ENCODE peak calls at places on chromosomes 2 and 18, in ten cellular contexts. D is HepG2; O is psoas muscle; B is left lung; F is right lobe of liver; Z is heart right ventricle; G is activated T-cell treated with anti-CD3 and anti-CD28 coated beads, Interleukin-2, amount 50 U/mL, for 72 hours; W is mucosa of descending colon; R is activated CD8-positive, alpha-beta T cell treated with anti-CD3 and anti-CD28 coated beads for 36 hours; U is naive thymus-derived CD8-positive, alpha-beta T cell. H is an unnamed sample.

GRCh38 chr2:204289066-204289465 is 256.2 kb upstream of the PARD3B start:
- ATAC-seq in D (no peak), O (no peak), B (no peak), F (peak), Z (no peak), G (no peak), W (no peak), R (no peak), U (no peak), H (no peak)

GRCh38 chr2:105598404-105598803 is 146.3 kb upstream of the NCK2 start:
- ATAC-seq in D (no peak), O (no peak), B (no peak), F (no peak), Z (no peak), G (no peak), W (no peak), R (no peak), U (no peak), H (no peak)

GRCh38 chr18:44514766-44515165 is 165.9 kb upstream of the SETBP1 start:
- ATAC-seq in D (no peak), O (no peak), B (no peak), F (no peak), Z (no peak), G (no peak), W (no peak), R (no peak), U (no peak), H (peak)

GRCh38 chr2:10272464-10272863 is 30.2 kb upstream of the HPCAL1 start:
- ATAC-seq in D (no peak), O (no peak), B (no peak), F (no peak), Z (no peak), G (no peak), W (no peak), R (no peak), U (no peak), H (no peak)

GRCh38 chr2:7377861-7378569 is 460.8 kb downstream of the RNF144A start:
- ATAC-seq in D (peak), O (no peak), B (peak), F (peak), Z (no peak), G (no peak), W (no peak), R (no peak), U (no peak), H (no peak)

GRCh38 chr2:102358496-102358895 is 2.9 kb downstream of the IL18R1 start:
- ATAC-seq in D (no peak), O (no peak), B (no peak), F (no peak), Z (no peak), G (no peak), W (no peak), R (no peak), U (no peak), H (no peak)

GRCh38 chr2:85680707-85681353 is 12.8 kb upstream of the SFTPB start:
- ATAC-seq in D (no peak), O (no peak), B (no peak), F (no peak), Z (no peak), G (peak), W (no peak), R (peak), U (no peak), H (no peak)

GRCh38 chr2:177783835-177784448 is 288.6 kb downstream of the PDE11A start:
- ATAC-seq in D (no peak), O (peak), B (peak), F (peak), Z (no peak), G (peak), W (peak), R (peak), U (peak), H (no peak)

GRCh38 chr2:105808418-105809098 is 63.8 kb downstream of the NCK2 start:
- ATAC-seq in D (no peak), O (no peak), B (no peak), F (no peak), Z (no peak), G (no peak), W (no peak), R (no peak), U (no peak), H (no peak)

GRCh38 chr2:38093503-38093902 is 17.6 kb upstream of the CYP1B1 start:
- ATAC-seq in D (no peak), O (no peak), B (no peak), F (no peak), Z (no peak), G (peak), W (no peak), R (peak), U (no peak), H (no peak)

GRCh38 chr18:73636355-73636754 is 511.3 kb downstream of the FBXO15 start:
- ATAC-seq in D (no peak), O (no peak), B (no peak), F (no peak), Z (peak), G (no peak), W (no peak), R (no peak), U (no peak), H (no peak)

GRCh38 chr2:98805412-98806265 is 74.7 kb upstream of the MGAT4A start:
- ATAC-seq in D (peak), O (no peak), B (peak), F (peak), Z (peak), G (no peak), W (peak), R (no peak), U (no peak), H (no peak)

GRCh38 chr18:48728204-48728833 is 189.5 kb downstream of the CTIF start:
- ATAC-seq in D (no peak), O (peak), B (peak), F (no peak), Z (no peak), G (peak), W (no peak), R (no peak), U (no peak), H (no peak)

GRCh38 chr18:371616-371998 is 103.8 kb upstream of the THOC1 start:
- ATAC-seq in D (no peak), O (no peak), B (no peak), F (no peak), Z (no peak), G (no peak), W (no peak), R (no peak), U (no peak), H (no peak)

GRCh38 chr18:48862678-48863270 is 88.0 kb downstream of the SMAD7 start:
- ATAC-seq in D (no peak), O (no peak), B (no peak), F (no peak), Z (no peak), G (no peak), W (no peak), R (no peak), U (no peak), H (peak)

GRCh38 chr2:17821535-17822451 is 5.5 kb downstream of the MSGN1 start:
- ATAC-seq in D (peak), O (peak), B (no peak), F (no peak), Z (peak), G (no peak), W (peak), R (no peak), U (no peak), H (peak)

GRCh38 chr2:114922076-114922475 is 479.6 kb downstream of the DPP10 start:
- ATAC-seq in D (no peak), O (no peak), B (no peak), F (no peak), Z (no peak), G (no peak), W (no peak), R (no peak), U (no peak), H (no peak)

GRCh38 chr2:129058981-129059380 is 740.3 kb upstream of the HS6ST1 start:
- ATAC-seq in D (no peak), O (no peak), B (no peak), F (peak), Z (no peak), G (no peak), W (peak), R (no peak), U (no peak), H (no peak)

GRCh38 chr2:111634050-111634784 is 249.8 kb downstream of the ANAPC1 start:
- ATAC-seq in D (no peak), O (no peak), B (no peak), F (no peak), Z (no peak), G (peak), W (no peak), R (peak), U (peak), H (peak)

GRCh38 chr2:16495812-16496211 is 169.8 kb downstream of the CYRIA start:
- ATAC-seq in D (no peak), O (no peak), B (no peak), F (peak), Z (no peak), G (no peak), W (no peak), R (no peak), U (no peak), H (no peak)

GRCh38 chr2:61854435-61855177 is 746 bp upstream of the FAM161A start:
- ATAC-seq in D (peak), O (peak), B (peak), F (peak), Z (peak), G (peak), W (peak), R (peak), U (peak), H (peak)

GRCh38 chr2:219252084-219252483 is 959 bp upstream of the TUBA4B start:
- ATAC-seq in D (no peak), O (peak), B (no peak), F (no peak), Z (no peak), G (no peak), W (no peak), R (no peak), U (no peak), H (no peak)

GRCh38 chr2:40129725-40130124 is 322.2 kb downstream of the SLC8A1 start:
- ATAC-seq in D (no peak), O (no peak), B (no peak), F (no peak), Z (peak), G (no peak), W (no peak), R (no peak), U (no peak), H (no peak)

GRCh38 chr2:104043864-104044263 is 810.1 kb upstream of the POU3F3 start:
- ATAC-seq in D (peak), O (peak), B (peak), F (no peak), Z (no peak), G (no peak), W (no peak), R (no peak), U (no peak), H (no peak)

GRCh38 chr2:40458271-40458794 is 6.4 kb upstream of the SLC8A1 start:
- ATAC-seq in D (no peak), O (peak), B (no peak), F (no peak), Z (no peak), G (no peak), W (no peak), R (no peak), U (no peak), H (no peak)

GRCh38 chr18:79856119-79857080 is 58.7 kb downstream of the KCNG2 start:
- ATAC-seq in D (peak), O (no peak), B (peak), F (no peak), Z (no peak), G (peak), W (no peak), R (peak), U (peak), H (peak)

GRCh38 chr2:220499281-220499680 is 871.9 kb downstream of the SLC4A3 start:
- ATAC-seq in D (no peak), O (no peak), B (peak), F (no peak), Z (peak), G (peak), W (no peak), R (no peak), U (no peak), H (no peak)

GRCh38 chr2:128372621-128373341 is 54.1 kb upstream of the HS6ST1 start:
- ATAC-seq in D (no peak), O (no peak), B (no peak), F (peak), Z (no peak), G (peak), W (no peak), R (peak), U (no peak), H (no peak)

GRCh38 chr2:229246334-229246733 is 24.8 kb downstream of the PID1 start:
- ATAC-seq in D (no peak), O (no peak), B (no peak), F (peak), Z (no peak), G (no peak), W (peak), R (no peak), U (no peak), H (no peak)

GRCh38 chr2:24774373-24774772 is 18.8 kb downstream of the PTRHD1 start:
- ATAC-seq in D (peak), O (peak), B (no peak), F (no peak), Z (no peak), G (no peak), W (peak), R (no peak), U (no peak), H (no peak)

GRCh38 chr2:46051103-46051502 is 246.1 kb upstream of the EPAS1 start:
- ATAC-seq in D (no peak), O (no peak), B (no peak), F (no peak), Z (no peak), G (peak), W (no peak), R (peak), U (no peak), H (no peak)

GRCh38 chr2:178093471-178093870 is 18.8 kb upstream of the RBM45 start:
- ATAC-seq in D (no peak), O (no peak), B (no peak), F (no peak), Z (no peak), G (no peak), W (no peak), R (no peak), U (no peak), H (no peak)

GRCh38 chr18:62939433-62939832 is 224.1 kb downstream of the PHLPP1 start:
- ATAC-seq in D (no peak), O (no peak), B (peak), F (peak), Z (peak), G (no peak), W (no peak), R (no peak), U (no peak), H (peak)

H was measured in stimulated activated memory B cell treated with anti-CD40 and anti-IgM and Interleukin-4, amounts not matched to agents 10 μg/mL and 1 μg/mL and 100 μg/mL, for 72 hours.